ENCODE peak calls at places on chromosomes 11 and 22, in ten cellular contexts. C is psoas muscle; S is IMR-90; F is Peyer's patch; P is upper lobe of right lung; K is HCT116; B is naive thymus-derived CD4-positive, alpha-beta T cell; A is AG04450; N is transverse colon; E is cardiac muscle cell. I is an unnamed sample.
A peak's percentile ranks its signal among the peaks of the same experiment; 100 is the strongest.

GRCh38 chr11:10317281-10317755 is 12.4 kb downstream of the ADM start:
- DNase-seq in B (no peak), P (no peak), F (no peak), K (no peak), S (peak; percentile 14), N (no peak), C (no peak), E (no peak), A (no peak), I (no peak)

GRCh38 chr11:3644817-3645235 is at the start of gene ART1:
- DNase-seq in K (peak; percentile 34), S (no peak), E (no peak), C (peak; percentile 58), A (no peak), N (no peak), P (no peak), B (no peak), F (no peak), I (no peak)

GRCh38 chr11:104443387-104443786 is 279.4 kb upstream of the PDGFD start:
- DNase-seq in K (no peak), B (no peak), F (no peak), E (no peak), P (no peak), A (no peak), C (no peak), N (no peak), S (no peak), I (no peak)

GRCh38 chr11:120835601-120836228 is 188.2 kb upstream of the TBCEL start:
- DNase-seq in F (no peak), N (no peak), S (peak; percentile 12), A (no peak), E (no peak), K (no peak), B (no peak), C (no peak), P (no peak), I (no peak)

GRCh38 chr11:76807206-76807875 is 24.2 kb downstream of the TSKU start:
- DNase-seq in N (peak; percentile 89), S (peak; percentile 69), E (peak; percentile 92), C (peak; percentile 88), A (no peak), P (peak; percentile 90), K (no peak), F (peak; percentile 89), B (peak; percentile 50), I (peak; percentile 84)

GRCh38 chr11:73029408-73029807 is 112.7 kb downstream of the FCHSD2 start:
- DNase-seq in C (no peak), E (no peak), F (no peak), P (no peak), K (no peak), B (no peak), S (no peak), N (no peak), A (no peak), I (no peak)

GRCh38 chr11:87057749-87058148 is 20.0 kb downstream of the TMEM135 start:
- DNase-seq in K (no peak), N (no peak), E (no peak), F (no peak), A (no peak), P (no peak), C (no peak), S (no peak), B (no peak), I (no peak)

GRCh38 chr11:107018902-107019493 is 722 bp upstream of the GUCY1A2 start:
- DNase-seq in N (peak; percentile 14), P (peak; percentile 77), K (no peak), F (peak; percentile 51), B (no peak), S (peak; percentile 61), A (peak; percentile 16), E (peak; percentile 91), C (peak; percentile 45), I (peak; percentile 77)

GRCh38 chr11:62445314-62445740 is 26.5 kb downstream of the SCGB1A1 start:
- DNase-seq in A (peak; percentile 56), P (no peak), C (no peak), S (peak; percentile 81), N (peak; percentile 56), F (no peak), E (no peak), K (no peak), B (no peak), I (no peak)

GRCh38 chr11:27319065-27319464 is 44.0 kb downstream of the CCDC34 start:
- DNase-seq in A (no peak), F (no peak), N (no peak), P (no peak), K (peak; percentile 39), S (peak; percentile 72), B (no peak), C (no peak), E (no peak), I (peak; percentile 75)

GRCh38 chr11:123434911-123435310 is 4.8 kb downstream of the GRAMD1B start:
- DNase-seq in B (no peak), E (no peak), F (no peak), C (no peak), K (no peak), A (no peak), N (no peak), P (no peak), S (no peak), I (no peak)

GRCh38 chr11:16211407-16211806 is 144.9 kb downstream of the SOX6 start:
- DNase-seq in B (no peak), E (no peak), K (no peak), S (no peak), F (no peak), A (no peak), C (no peak), P (no peak), N (no peak), I (no peak)

GRCh38 chr22:17201285-17201945 is 17.8 kb downstream of the ADA2 start:
- DNase-seq in E (peak; percentile 25), B (no peak), K (no peak), A (no peak), P (no peak), C (no peak), F (no peak), S (peak; percentile 18), N (no peak), I (no peak)

GRCh38 chr22:17198188-17199130 is 20.8 kb downstream of the ADA2 start:
- DNase-seq in A (no peak), F (no peak), C (peak; percentile 28), P (no peak), S (no peak), N (no peak), K (no peak), B (no peak), E (peak; percentile 60), I (no peak)

GRCh38 chr22:17194213-17194612 is 25.0 kb downstream of the ADA2 start:
- DNase-seq in N (no peak), A (no peak), K (no peak), B (no peak), F (no peak), E (no peak), P (no peak), C (no peak), S (no peak), I (no peak)

GRCh38 chr22:17199131-17199731 is 20.0 kb downstream of the ADA2 start:
- DNase-seq in A (no peak), E (no peak), K (no peak), C (peak; percentile 45), F (peak; percentile 57), N (no peak), B (no peak), P (no peak), S (peak; percentile 16), I (no peak)
- H3K27ac ChIP-seq in A (no peak overlapping the region), E (no peak overlapping the region), K (no peak overlapping the region), C (peak overlapping the region; percentile 63), F (peak overlapping the region; percentile 64), N (peak overlapping the region; percentile 58), B (no peak overlapping the region), P (peak overlapping the region; percentile 68), S (no peak overlapping the region), I (no peak overlapping the region)

DNA sequence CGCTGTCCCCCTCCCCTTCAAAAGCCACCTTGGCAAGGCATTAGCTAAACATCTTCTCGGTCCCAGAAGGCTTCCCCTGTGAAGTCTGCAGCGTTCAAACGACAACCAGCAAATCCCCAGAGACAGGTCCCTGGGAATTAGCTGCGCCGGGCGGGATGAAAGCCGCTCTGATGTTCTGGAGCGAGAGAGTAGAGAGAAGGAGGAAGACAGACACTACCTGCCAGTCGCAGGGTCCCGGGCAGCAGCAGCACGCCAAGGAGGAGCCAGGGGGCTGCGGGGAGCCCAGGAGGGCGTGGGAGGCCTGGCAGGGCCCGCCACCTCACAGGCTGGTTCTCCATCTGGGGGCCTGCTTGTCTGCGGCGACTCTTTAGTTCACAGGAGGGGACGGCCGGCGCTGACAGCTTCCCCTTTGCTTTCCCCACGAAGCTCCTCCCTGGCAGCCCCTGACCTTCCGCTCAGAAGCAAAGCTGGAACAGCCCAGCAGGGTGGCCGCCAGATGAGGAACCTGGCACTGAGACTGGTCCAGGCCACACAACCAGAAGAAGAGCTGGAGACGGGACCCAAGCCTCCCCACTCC is at the start of gene NFAM1:
- DNase-seq in S (no peak), K (no peak), N (peak; percentile 30), A (no peak), B (no peak), E (no peak), F (no peak), P (peak; percentile 81), C (peak; percentile 41), I (no peak)
- H3K4me3 ChIP-seq in S (no peak within 1 kb of the TSS), K (no peak within 1 kb of the TSS), N (no peak within 1 kb of the TSS), A (no peak within 1 kb of the TSS), B (no peak within 1 kb of the TSS), E (no peak within 1 kb of the TSS), F (peak within 1 kb of the TSS; percentile 34), P (peak within 1 kb of the TSS; percentile 29), C (peak within 1 kb of the TSS; percentile 30), I (no peak within 1 kb of the TSS)

DNA sequence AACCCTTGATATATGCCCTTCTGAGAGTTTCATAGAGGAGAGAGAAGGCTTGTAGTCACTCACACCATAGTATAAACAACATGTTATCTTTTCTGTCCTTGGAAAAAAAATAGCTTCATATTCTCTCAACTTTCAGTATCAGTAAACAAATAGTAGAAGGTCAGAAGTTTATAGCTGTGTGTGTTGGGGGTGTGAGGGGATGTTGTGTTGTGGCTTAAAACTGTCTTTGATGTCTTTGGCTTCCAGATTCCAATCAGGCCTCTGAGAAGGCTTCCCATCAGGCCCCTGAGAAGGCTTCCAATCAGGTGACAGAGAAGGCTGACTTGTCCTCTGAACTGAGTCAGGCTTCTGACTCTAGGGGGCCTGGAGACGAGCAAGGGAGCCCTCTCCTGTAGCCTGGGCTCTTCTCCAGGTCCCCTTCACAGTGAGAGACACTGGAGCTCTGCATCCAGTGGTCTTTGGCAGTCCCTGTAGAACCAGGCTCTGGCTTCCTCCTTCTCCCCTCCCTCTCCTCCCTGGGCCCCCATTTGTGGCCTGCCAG is 9.3 kb downstream of the MTFP1 start:
- DNase-seq in N (no peak), K (no peak), S (no peak), E (no peak), C (no peak), P (no peak), F (no peak), B (no peak), A (no peak), I (no peak)
- H3K27ac ChIP-seq in N (no peak overlapping the region), K (peak overlapping the region; percentile 88), S (no peak overlapping the region), E (no peak overlapping the region), C (no peak overlapping the region), P (peak overlapping the region; percentile 49), F (peak overlapping the region; percentile 43), B (peak overlapping the region; percentile 99), A (no peak overlapping the region), I (no peak overlapping the region)

DNA sequence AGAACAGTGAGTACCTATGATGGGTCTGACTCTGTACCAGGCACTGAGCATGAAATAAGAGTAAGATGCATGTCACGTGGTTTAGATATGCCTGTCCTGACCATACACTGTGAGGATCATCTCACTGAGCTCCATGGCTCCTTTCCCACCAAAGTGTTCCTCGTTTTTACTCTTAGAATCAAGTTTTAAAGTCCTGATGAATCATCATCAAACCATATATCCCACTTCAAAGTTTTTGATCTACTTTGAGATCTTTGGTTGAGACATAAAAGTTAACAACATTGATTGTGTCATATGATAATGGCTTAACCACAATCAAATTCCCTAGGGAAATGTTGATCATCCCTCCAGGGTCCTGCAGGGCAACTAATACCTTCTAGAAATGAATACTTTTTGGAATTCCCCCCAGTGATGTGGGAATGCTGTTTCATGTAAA is 12.8 kb downstream of the ETS1 start:
- DNase-seq in N (no peak), K (no peak), A (no peak), F (no peak), E (no peak), P (no peak), C (no peak), S (peak; percentile 72), B (no peak), I (no peak)
- H3K4me3 ChIP-seq in N (no peak overlapping the region), K (no peak overlapping the region), A (no peak overlapping the region), F (no peak overlapping the region), E (no peak overlapping the region), P (no peak overlapping the region), C (no peak overlapping the region), S (no peak overlapping the region), B (no peak overlapping the region), I (no peak overlapping the region)

I was measured in brain microvascular endothelial cell.